ENCODE peak calls at places on chromosomes 13 and 19, in nine cellular contexts. P, V, F, E, Z, W, Q, S and N are unnamed samples.
A peak's percentile ranks its signal among the peaks of the same experiment; 100 is the strongest.

GRCh38 chr19:18110833-18111232 is 13.3 kb downstream of the MAST3 start:
- DNase-seq in V (no peak), E (no peak), P (no peak), S (no peak), W (no peak), F (no peak), Z (no peak), Q (no peak), N (no peak)

GRCh38 chr19:12202250-12202649 is 39.4 kb downstream of the ZNF136 start:
- DNase-seq in Z (peak; percentile 51), E (no peak), W (no peak), V (no peak), Q (peak; percentile 37), F (no peak), S (peak; percentile 82), P (no peak), N (no peak)

GRCh38 chr19:33435706-33436359 is 62.3 kb downstream of the CEBPG start:
- DNase-seq in E (no peak), W (no peak), Q (no peak), F (peak; percentile 39), V (no peak), Z (no peak), S (no peak), P (no peak), N (no peak)

GRCh38 chr13:25901460-25902376 is 150.1 kb downstream of the SHISA2 start:
- DNase-seq in S (no peak), Z (no peak), W (no peak), F (no peak), P (no peak), V (peak; percentile 96), E (no peak), Q (no peak), N (peak; percentile 92)

GRCh38 chr13:113974304-113975281 is 717 bp upstream of the C13orf46 start:
- DNase-seq in Q (no peak), V (no peak), P (no peak), W (no peak), E (no peak), F (peak; percentile 42), Z (peak; percentile 19), S (peak; percentile 84), N (no peak)

GRCh38 chr13:48160879-48161278 is 66.0 kb upstream of the MED4 start:
- DNase-seq in V (peak; percentile 44), Z (peak; percentile 38), F (no peak), S (peak; percentile 90), E (no peak), P (peak; percentile 61), Q (no peak), W (peak; percentile 67), N (no peak)

GRCh38 chr19:14674764-14675163 is at the start of gene ADGRE3:
- DNase-seq in P (no peak), V (no peak), Z (no peak), E (no peak), Q (no peak), F (no peak), W (no peak), S (no peak), N (no peak)

GRCh38 chr19:51735759-51736449 is 12.1 kb upstream of the HAS1 start:
- DNase-seq in W (peak; percentile 72), Z (peak; percentile 52), F (peak; percentile 83), V (no peak), E (no peak), Q (no peak), S (no peak), P (no peak), N (peak; percentile 76)

GRCh38 chr19:50490411-50490811 is 13.8 kb upstream of the GARIN5A start:
- DNase-seq in P (no peak), S (no peak), W (no peak), E (no peak), V (no peak), F (peak; percentile 42), Q (no peak), Z (peak; percentile 21), N (no peak)

GRCh38 chr19:12834976-12835757 is 788 bp upstream of the RTBDN start:
- DNase-seq in S (no peak), W (no peak), F (no peak), Z (no peak), E (peak; percentile 59), Q (no peak), P (no peak), V (peak; percentile 64), N (no peak)

GRCh38 chr13:95204231-95204765 is 97.0 kb downstream of the ABCC4 start:
- DNase-seq in Z (no peak), W (no peak), V (no peak), Q (no peak), S (no peak), F (no peak), E (no peak), P (no peak), N (no peak)

GRCh38 chr19:38455031-38455430 is 21.5 kb downstream of the RYR1 start:
- DNase-seq in E (peak; percentile 61), Z (no peak), S (no peak), P (no peak), V (peak; percentile 26), F (no peak), W (no peak), Q (no peak), N (no peak)